ENCODE peak calls at places on chromosome 15, in six cellular contexts. I is osteocyte, D is Ammon's horn, L is GF-D8, R is NCI-H2029, S is COLO829. Q is an unnamed sample.

GRCh38 chr15:43883571-43883970 is 56.8 kb downstream of the WDR76 start:
- DNase-seq in R (no peak), D (no peak), L (no peak), S (no peak), I (no peak), Q (no peak)

GRCh38 chr15:92812271-92812670 is 87.9 kb upstream of the CHD2 start:
- DNase-seq in R (peak), L (no peak), D (no peak), S (no peak), I (no peak), Q (no peak)

GRCh38 chr15:98620020-98620419 is 28.3 kb upstream of the IGF1R start:
- DNase-seq in L (no peak), I (no peak), S (no peak), D (no peak), R (no peak), Q (no peak)

GRCh38 chr15:24269166-24269571 is 406.4 kb upstream of the NPAP1 start:
- DNase-seq in R (peak), D (no peak), I (no peak), L (no peak), S (no peak), Q (no peak)

GRCh38 chr15:59011262-59011947 is 23.9 kb downstream of the RNF111 start:
- DNase-seq in R (no peak), L (no peak), D (no peak), S (no peak), I (no peak), Q (no peak)

GRCh38 chr15:52117549-52117948 is 5.0 kb upstream of the BCL2L10 start:
- DNase-seq in I (no peak), S (no peak), D (no peak), R (no peak), L (no peak), Q (no peak)

GRCh38 chr15:63372018-63372705 is 9.5 kb downstream of the CA12 start:
- DNase-seq in L (no peak), S (peak), R (no peak), I (no peak), D (peak), Q (peak)

GRCh38 chr15:49323207-49323606 is 99.8 kb upstream of the FGF7 start:
- DNase-seq in R (no peak), L (no peak), D (no peak), S (no peak), I (no peak), Q (no peak)

GRCh38 chr15:20407553-20407952 is 134.0 kb downstream of the GOLGA6L6 start:
- DNase-seq in L (no peak), S (no peak), I (no peak), R (no peak), D (no peak), Q (no peak)

GRCh38 chr15:67745059-67745993 is 80.0 kb upstream of the SKOR1 start:
- DNase-seq in L (no peak), D (no peak), S (no peak), R (no peak), I (no peak), Q (no peak)

GRCh38 chr15:100829457-100829856 is 50.2 kb upstream of the ALDH1A3 start:
- DNase-seq in R (no peak), S (no peak), L (no peak), D (no peak), I (no peak), Q (no peak)

GRCh38 chr15:62464705-62465104 is 299.6 kb upstream of the C2CD4B start:
- DNase-seq in S (no peak), I (no peak), R (no peak), L (no peak), D (no peak), Q (no peak)

GRCh38 chr15:80556694-80557367 is 138.3 kb upstream of the ABHD17C start:
- DNase-seq in S (no peak), I (peak), L (no peak), R (peak), D (no peak), Q (no peak)

GRCh38 chr15:59688383-59688887 is 685 bp downstream of the BNIP2 start:
- DNase-seq in S (no peak), D (peak), I (no peak), L (peak), R (no peak), Q (peak)

GRCh38 chr15:74193305-74193718 is 9.3 kb downstream of the STRA6 start:
- DNase-seq in I (no peak), L (no peak), R (peak), S (peak), D (no peak), Q (peak)

GRCh38 chr15:101652098-101652782 is at the start of gene TM2D3:
- DNase-seq in S (peak), L (peak), I (peak), R (peak), D (peak), Q (peak)

GRCh38 chr15:47908950-47909670 is 191.8 kb downstream of the SEMA6D start:
- DNase-seq in R (no peak), S (peak), I (no peak), L (no peak), D (no peak), Q (peak)

GRCh38 chr15:38888701-38889154 is 324.1 kb upstream of the RASGRP1 start:
- DNase-seq in L (no peak), D (no peak), I (no peak), S (no peak), R (no peak), Q (no peak)